ENCODE peak calls at places on chromosomes 7 and 10, in ten cellular contexts. One of them, this sample, is unnamed.

GRCh38 chr10:97854735-97855134 is 5.1 kb downstream of the GOLGA7B start:
- DNase-seq in left ventricle myocardium inferior: no peak
- DNase-seq in heart right ventricle: no peak
- DNase-seq in H54: no peak
- DNase-seq in NCI-H2029: no peak
- DNase-seq in AG04450: no peak
- DNase-seq in hippocampal formation: no peak
- DNase-seq in retina: no peak
- DNase-seq in T follicular helper cell: no peak
- DNase-seq in stimulated activated CD4-positive, alpha-beta T cell treated with anti-CD3 and anti-CD28 coated beads, Interleukin-1b, Interleukin-23, amount 100 ng/mL, for 24 hours: no peak
- DNase-seq in this sample: no peak

GRCh38 chr10:128536259-128536658 is 410.0 kb upstream of the MKI67 start:
- DNase-seq in NCI-H2029: no peak
- DNase-seq in H54: no peak
- DNase-seq in left ventricle myocardium inferior: no peak
- DNase-seq in hippocampal formation: no peak
- DNase-seq in T follicular helper cell: no peak
- DNase-seq in retina: no peak
- DNase-seq in stimulated activated CD4-positive, alpha-beta T cell treated with anti-CD3 and anti-CD28 coated beads, Interleukin-1b, Interleukin-23, amount 100 ng/mL, for 24 hours: no peak
- DNase-seq in AG04450: no peak
- DNase-seq in heart right ventricle: no peak
- DNase-seq in this sample: no peak

GRCh38 chr7:82616059-82616723 is 172.6 kb upstream of the CACNA2D1 start:
- DNase-seq in H54: no peak
- DNase-seq in stimulated activated CD4-positive, alpha-beta T cell treated with anti-CD3 and anti-CD28 coated beads, Interleukin-1b, Interleukin-23, amount 100 ng/mL, for 24 hours: no peak
- DNase-seq in AG04450: no peak
- DNase-seq in left ventricle myocardium inferior: no peak
- DNase-seq in hippocampal formation: no peak
- DNase-seq in NCI-H2029: no peak
- DNase-seq in heart right ventricle: no peak
- DNase-seq in retina: no peak
- DNase-seq in T follicular helper cell: no peak
- DNase-seq in this sample: no peak

GRCh38 chr10:99527526-99528255 is 5.1 kb upstream of the NKX2-3 start:
- DNase-seq in stimulated activated CD4-positive, alpha-beta T cell treated with anti-CD3 and anti-CD28 coated beads, Interleukin-1b, Interleukin-23, amount 100 ng/mL, for 24 hours: no peak
- DNase-seq in hippocampal formation: no peak
- DNase-seq in left ventricle myocardium inferior: no peak
- DNase-seq in H54: no peak
- DNase-seq in AG04450: no peak
- DNase-seq in retina: peak; percentile 78
- DNase-seq in heart right ventricle: no peak
- DNase-seq in T follicular helper cell: no peak
- DNase-seq in NCI-H2029: no peak
- DNase-seq in this sample: no peak

GRCh38 chr7:32670105-32670504 is 174.8 kb downstream of the AVL9 start:
- DNase-seq in retina: peak; percentile 45
- DNase-seq in H54: peak; percentile 30
- DNase-seq in NCI-H2029: no peak
- DNase-seq in heart right ventricle: no peak
- DNase-seq in hippocampal formation: no peak
- DNase-seq in T follicular helper cell: no peak
- DNase-seq in AG04450: no peak
- DNase-seq in left ventricle myocardium inferior: no peak
- DNase-seq in stimulated activated CD4-positive, alpha-beta T cell treated with anti-CD3 and anti-CD28 coated beads, Interleukin-1b, Interleukin-23, amount 100 ng/mL, for 24 hours: no peak
- DNase-seq in this sample: peak; percentile 28

GRCh38 chr10:127024655-127025054 is 119.4 kb downstream of the DOCK1 start:
- DNase-seq in NCI-H2029: no peak
- DNase-seq in H54: no peak
- DNase-seq in T follicular helper cell: no peak
- DNase-seq in heart right ventricle: no peak
- DNase-seq in hippocampal formation: no peak
- DNase-seq in stimulated activated CD4-positive, alpha-beta T cell treated with anti-CD3 and anti-CD28 coated beads, Interleukin-1b, Interleukin-23, amount 100 ng/mL, for 24 hours: no peak
- DNase-seq in retina: no peak
- DNase-seq in left ventricle myocardium inferior: no peak
- DNase-seq in AG04450: no peak
- DNase-seq in this sample: no peak

GRCh38 chr10:105797234-105797890 is 1156.3 kb downstream of the SORCS3 start:
- DNase-seq in NCI-H2029: no peak
- DNase-seq in retina: peak; percentile 56
- DNase-seq in H54: peak; percentile 7
- DNase-seq in hippocampal formation: no peak
- DNase-seq in heart right ventricle: no peak
- DNase-seq in stimulated activated CD4-positive, alpha-beta T cell treated with anti-CD3 and anti-CD28 coated beads, Interleukin-1b, Interleukin-23, amount 100 ng/mL, for 24 hours: no peak
- DNase-seq in T follicular helper cell: no peak
- DNase-seq in left ventricle myocardium inferior: no peak
- DNase-seq in AG04450: no peak
- DNase-seq in this sample: peak; percentile 59

GRCh38 chr10:107790271-107790670 is 625.8 kb upstream of the SORCS1 start:
- DNase-seq in retina: no peak
- DNase-seq in T follicular helper cell: no peak
- DNase-seq in NCI-H2029: no peak
- DNase-seq in AG04450: no peak
- DNase-seq in heart right ventricle: no peak
- DNase-seq in H54: no peak
- DNase-seq in left ventricle myocardium inferior: no peak
- DNase-seq in stimulated activated CD4-positive, alpha-beta T cell treated with anti-CD3 and anti-CD28 coated beads, Interleukin-1b, Interleukin-23, amount 100 ng/mL, for 24 hours: no peak
- DNase-seq in hippocampal formation: no peak
- DNase-seq in this sample: no peak

GRCh38 chr10:70585555-70586243 is 16.8 kb downstream of the PRF1 start:
- DNase-seq in retina: no peak
- DNase-seq in H54: no peak
- DNase-seq in T follicular helper cell: no peak
- DNase-seq in NCI-H2029: no peak
- DNase-seq in hippocampal formation: no peak
- DNase-seq in left ventricle myocardium inferior: no peak
- DNase-seq in heart right ventricle: no peak
- DNase-seq in AG04450: no peak
- DNase-seq in stimulated activated CD4-positive, alpha-beta T cell treated with anti-CD3 and anti-CD28 coated beads, Interleukin-1b, Interleukin-23, amount 100 ng/mL, for 24 hours: no peak
- DNase-seq in this sample: no peak

GRCh38 chr10:30553625-30554442 is 75.7 kb downstream of the LYZL2 start:
- DNase-seq in T follicular helper cell: no peak
- DNase-seq in NCI-H2029: peak; percentile 57
- DNase-seq in retina: peak; percentile 66
- DNase-seq in H54: no peak
- DNase-seq in left ventricle myocardium inferior: peak; percentile 76
- DNase-seq in AG04450: no peak
- DNase-seq in stimulated activated CD4-positive, alpha-beta T cell treated with anti-CD3 and anti-CD28 coated beads, Interleukin-1b, Interleukin-23, amount 100 ng/mL, for 24 hours: no peak
- DNase-seq in heart right ventricle: peak; percentile 72
- DNase-seq in hippocampal formation: no peak
- DNase-seq in this sample: no peak

GRCh38 chr7:22275574-22276150 is 81.3 kb downstream of the RAPGEF5 start:
- DNase-seq in left ventricle myocardium inferior: no peak
- DNase-seq in hippocampal formation: no peak
- DNase-seq in heart right ventricle: no peak
- DNase-seq in retina: no peak
- DNase-seq in stimulated activated CD4-positive, alpha-beta T cell treated with anti-CD3 and anti-CD28 coated beads, Interleukin-1b, Interleukin-23, amount 100 ng/mL, for 24 hours: no peak
- DNase-seq in AG04450: no peak
- DNase-seq in H54: no peak
- DNase-seq in NCI-H2029: no peak
- DNase-seq in T follicular helper cell: no peak
- DNase-seq in this sample: no peak

GRCh38 chr7:112233048-112233697 is 26.7 kb downstream of the ZNF277 start:
- DNase-seq in NCI-H2029: no peak
- DNase-seq in heart right ventricle: no peak
- DNase-seq in left ventricle myocardium inferior: no peak
- DNase-seq in stimulated activated CD4-positive, alpha-beta T cell treated with anti-CD3 and anti-CD28 coated beads, Interleukin-1b, Interleukin-23, amount 100 ng/mL, for 24 hours: no peak
- DNase-seq in retina: no peak
- DNase-seq in hippocampal formation: no peak
- DNase-seq in H54: no peak
- DNase-seq in T follicular helper cell: no peak
- DNase-seq in AG04450: no peak
- DNase-seq in this sample: no peak

GRCh38 chr7:90596745-90597526 is 815 bp downstream of the CDK14 start:
- DNase-seq in H54: peak; percentile 72
- DNase-seq in heart right ventricle: no peak
- DNase-seq in NCI-H2029: no peak
- DNase-seq in left ventricle myocardium inferior: no peak
- DNase-seq in hippocampal formation: no peak
- DNase-seq in stimulated activated CD4-positive, alpha-beta T cell treated with anti-CD3 and anti-CD28 coated beads, Interleukin-1b, Interleukin-23, amount 100 ng/mL, for 24 hours: no peak
- DNase-seq in AG04450: no peak
- DNase-seq in T follicular helper cell: no peak
- DNase-seq in retina: peak; percentile 73
- DNase-seq in this sample: no peak

GRCh38 chr7:423312-424260 is 96.1 kb downstream of the PDGFA start:
- DNase-seq in hippocampal formation: no peak
- DNase-seq in retina: no peak
- DNase-seq in stimulated activated CD4-positive, alpha-beta T cell treated with anti-CD3 and anti-CD28 coated beads, Interleukin-1b, Interleukin-23, amount 100 ng/mL, for 24 hours: no peak
- DNase-seq in left ventricle myocardium inferior: no peak
- DNase-seq in H54: no peak
- DNase-seq in heart right ventricle: no peak
- DNase-seq in AG04450: no peak
- DNase-seq in NCI-H2029: no peak
- DNase-seq in T follicular helper cell: no peak
- DNase-seq in this sample: no peak

GRCh38 chr7:116509982-116510579 is 10.5 kb downstream of the CAV2 start:
- DNase-seq in AG04450: no peak
- DNase-seq in H54: no peak
- DNase-seq in NCI-H2029: no peak
- DNase-seq in left ventricle myocardium inferior: no peak
- DNase-seq in retina: no peak
- DNase-seq in hippocampal formation: no peak
- DNase-seq in T follicular helper cell: no peak
- DNase-seq in stimulated activated CD4-positive, alpha-beta T cell treated with anti-CD3 and anti-CD28 coated beads, Interleukin-1b, Interleukin-23, amount 100 ng/mL, for 24 hours: no peak
- DNase-seq in heart right ventricle: no peak
- DNase-seq in this sample: no peak

GRCh38 chr10:98431016-98431415 is 15.7 kb downstream of the HPS1 start:
- DNase-seq in hippocampal formation: no peak
- DNase-seq in left ventricle myocardium inferior: peak; percentile 74
- DNase-seq in H54: no peak
- DNase-seq in retina: no peak
- DNase-seq in NCI-H2029: no peak
- DNase-seq in T follicular helper cell: no peak
- DNase-seq in stimulated activated CD4-positive, alpha-beta T cell treated with anti-CD3 and anti-CD28 coated beads, Interleukin-1b, Interleukin-23, amount 100 ng/mL, for 24 hours: no peak
- DNase-seq in AG04450: no peak
- DNase-seq in heart right ventricle: peak; percentile 76
- DNase-seq in this sample: no peak

GRCh38 chr7:117041007-117041406 is 87.7 kb downstream of the ST7 start:
- DNase-seq in left ventricle myocardium inferior: no peak
- DNase-seq in heart right ventricle: no peak
- DNase-seq in retina: no peak
- DNase-seq in stimulated activated CD4-positive, alpha-beta T cell treated with anti-CD3 and anti-CD28 coated beads, Interleukin-1b, Interleukin-23, amount 100 ng/mL, for 24 hours: no peak
- DNase-seq in T follicular helper cell: no peak
- DNase-seq in H54: no peak
- DNase-seq in NCI-H2029: no peak
- DNase-seq in hippocampal formation: no peak
- DNase-seq in AG04450: peak; percentile 42
- DNase-seq in this sample: no peak

GRCh38 chr10:36110097-36110496 is 468.0 kb upstream of the FZD8 start:
- DNase-seq in NCI-H2029: no peak
- DNase-seq in T follicular helper cell: no peak
- DNase-seq in AG04450: no peak
- DNase-seq in H54: no peak
- DNase-seq in stimulated activated CD4-positive, alpha-beta T cell treated with anti-CD3 and anti-CD28 coated beads, Interleukin-1b, Interleukin-23, amount 100 ng/mL, for 24 hours: no peak
- DNase-seq in left ventricle myocardium inferior: no peak
- DNase-seq in retina: no peak
- DNase-seq in heart right ventricle: no peak
- DNase-seq in hippocampal formation: no peak
- DNase-seq in this sample: no peak

GRCh38 chr7:110442386-110442837 is 648.5 kb upstream of the LRRN3 start:
- DNase-seq in left ventricle myocardium inferior: no peak
- DNase-seq in hippocampal formation: no peak
- DNase-seq in AG04450: no peak
- DNase-seq in stimulated activated CD4-positive, alpha-beta T cell treated with anti-CD3 and anti-CD28 coated beads, Interleukin-1b, Interleukin-23, amount 100 ng/mL, for 24 hours: no peak
- DNase-seq in heart right ventricle: no peak
- DNase-seq in retina: peak; percentile 53
- DNase-seq in T follicular helper cell: no peak
- DNase-seq in NCI-H2029: peak; percentile 2
- DNase-seq in H54: peak; percentile 22
- DNase-seq in this sample: peak; percentile 33

GRCh38 chr7:7639847-7640220 is 718 bp upstream of the UMAD1 start:
- DNase-seq in NCI-H2029: no peak
- DNase-seq in AG04450: no peak
- DNase-seq in retina: no peak
- DNase-seq in hippocampal formation: no peak
- DNase-seq in T follicular helper cell: peak; percentile 48
- DNase-seq in left ventricle myocardium inferior: no peak
- DNase-seq in stimulated activated CD4-positive, alpha-beta T cell treated with anti-CD3 and anti-CD28 coated beads, Interleukin-1b, Interleukin-23, amount 100 ng/mL, for 24 hours: peak; percentile 37
- DNase-seq in H54: no peak
- DNase-seq in heart right ventricle: no peak
- DNase-seq in this sample: peak; percentile 7

GRCh38 chr10:21519327-21519933 is 6.1 kb downstream of the SKIDA1 start:
- DNase-seq in heart right ventricle: no peak
- DNase-seq in AG04450: no peak
- DNase-seq in H54: no peak
- DNase-seq in hippocampal formation: no peak
- DNase-seq in NCI-H2029: no peak
- DNase-seq in left ventricle myocardium inferior: no peak
- DNase-seq in retina: peak; percentile 49
- DNase-seq in T follicular helper cell: no peak
- DNase-seq in stimulated activated CD4-positive, alpha-beta T cell treated with anti-CD3 and anti-CD28 coated beads, Interleukin-1b, Interleukin-23, amount 100 ng/mL, for 24 hours: no peak
- DNase-seq in this sample: no peak

GRCh38 chr10:8233832-8234259 is 179.4 kb downstream of the GATA3 start:
- DNase-seq in AG04450: no peak
- DNase-seq in stimulated activated CD4-positive, alpha-beta T cell treated with anti-CD3 and anti-CD28 coated beads, Interleukin-1b, Interleukin-23, amount 100 ng/mL, for 24 hours: no peak
- DNase-seq in heart right ventricle: no peak
- DNase-seq in retina: no peak
- DNase-seq in hippocampal formation: no peak
- DNase-seq in left ventricle myocardium inferior: no peak
- DNase-seq in T follicular helper cell: no peak
- DNase-seq in NCI-H2029: no peak
- DNase-seq in H54: no peak
- DNase-seq in this sample: no peak

GRCh38 chr7:50608196-50608906 is 43.1 kb upstream of the DDC start:
- DNase-seq in left ventricle myocardium inferior: no peak
- DNase-seq in hippocampal formation: no peak
- DNase-seq in retina: no peak
- DNase-seq in AG04450: no peak
- DNase-seq in stimulated activated CD4-positive, alpha-beta T cell treated with anti-CD3 and anti-CD28 coated beads, Interleukin-1b, Interleukin-23, amount 100 ng/mL, for 24 hours: no peak
- DNase-seq in T follicular helper cell: no peak
- DNase-seq in heart right ventricle: no peak
- DNase-seq in NCI-H2029: no peak
- DNase-seq in H54: no peak
- DNase-seq in this sample: no peak

GRCh38 chr7:666454-667292 is 59.8 kb upstream of the DNAAF5 start:
- DNase-seq in left ventricle myocardium inferior: no peak
- DNase-seq in NCI-H2029: no peak
- DNase-seq in stimulated activated CD4-positive, alpha-beta T cell treated with anti-CD3 and anti-CD28 coated beads, Interleukin-1b, Interleukin-23, amount 100 ng/mL, for 24 hours: no peak
- DNase-seq in retina: no peak
- DNase-seq in AG04450: no peak
- DNase-seq in T follicular helper cell: no peak
- DNase-seq in heart right ventricle: no peak
- DNase-seq in H54: no peak
- DNase-seq in hippocampal formation: no peak
- DNase-seq in this sample: no peak

GRCh38 chr7:641269-641671 is 85.2 kb upstream of the DNAAF5 start:
- DNase-seq in H54: no peak
- DNase-seq in retina: no peak
- DNase-seq in AG04450: no peak
- DNase-seq in hippocampal formation: no peak
- DNase-seq in left ventricle myocardium inferior: no peak
- DNase-seq in NCI-H2029: peak; percentile 94
- DNase-seq in heart right ventricle: no peak
- DNase-seq in T follicular helper cell: no peak
- DNase-seq in stimulated activated CD4-positive, alpha-beta T cell treated with anti-CD3 and anti-CD28 coated beads, Interleukin-1b, Interleukin-23, amount 100 ng/mL, for 24 hours: no peak
- DNase-seq in this sample: no peak

GRCh38 chr10:34674169-34674568 is 140.9 kb downstream of the PARD3 start:
- DNase-seq in heart right ventricle: no peak
- DNase-seq in hippocampal formation: no peak
- DNase-seq in left ventricle myocardium inferior: no peak
- DNase-seq in NCI-H2029: no peak
- DNase-seq in AG04450: no peak
- DNase-seq in T follicular helper cell: no peak
- DNase-seq in H54: no peak
- DNase-seq in stimulated activated CD4-positive, alpha-beta T cell treated with anti-CD3 and anti-CD28 coated beads, Interleukin-1b, Interleukin-23, amount 100 ng/mL, for 24 hours: no peak
- DNase-seq in retina: no peak
- DNase-seq in this sample: no peak

GRCh38 chr10:15097011-15097812 is at the start of gene RPP38:
- DNase-seq in hippocampal formation: peak; percentile 93
- DNase-seq in NCI-H2029: peak; percentile 80
- DNase-seq in heart right ventricle: peak; percentile 98
- DNase-seq in retina: peak; percentile 100
- DNase-seq in AG04450: peak; percentile 88
- DNase-seq in stimulated activated CD4-positive, alpha-beta T cell treated with anti-CD3 and anti-CD28 coated beads, Interleukin-1b, Interleukin-23, amount 100 ng/mL, for 24 hours: peak; percentile 96
- DNase-seq in T follicular helper cell: peak; percentile 88
- DNase-seq in left ventricle myocardium inferior: peak; percentile 95
- DNase-seq in H54: peak; percentile 92
- DNase-seq in this sample: peak; percentile 70

GRCh38 chr7:104951546-104951945 is 62.5 kb upstream of the KMT2E start:
- DNase-seq in T follicular helper cell: no peak
- DNase-seq in NCI-H2029: no peak
- DNase-seq in AG04450: no peak
- DNase-seq in stimulated activated CD4-positive, alpha-beta T cell treated with anti-CD3 and anti-CD28 coated beads, Interleukin-1b, Interleukin-23, amount 100 ng/mL, for 24 hours: no peak
- DNase-seq in hippocampal formation: no peak
- DNase-seq in H54: no peak
- DNase-seq in retina: no peak
- DNase-seq in left ventricle myocardium inferior: no peak
- DNase-seq in heart right ventricle: peak; percentile 33
- DNase-seq in this sample: no peak

This sample was measured in retinal pigment epithelial cell.